ENCODE peak calls at places on chromosomes 5 and 9, in five cellular contexts. Q, W, R, S and P are unnamed samples.

GRCh38 chr9:127893392-127893791 is 6.0 kb downstream of the ST6GALNAC6 start:
- DNase-seq in Q (no peak), W (no peak), R (no peak), S (no peak), P (no peak)

GRCh38 chr5:6812800-6813731 is 99.8 kb downstream of the TENT4A start:
- DNase-seq in Q (no peak), W (peak; percentile 37), R (no peak), S (peak; percentile 92), P (no peak)

GRCh38 chr9:95819636-95820035 is 55.9 kb upstream of the ERCC6L2 start:
- DNase-seq in Q (no peak), W (no peak), R (no peak), S (no peak), P (no peak)

GRCh38 chr9:37202091-37202490 is 81.7 kb downstream of the ZCCHC7 start:
- DNase-seq in Q (no peak), W (no peak), R (no peak), S (no peak), P (no peak)

GRCh38 chr5:10632110-10632903 is 68.4 kb downstream of the ANKRD33B start:
- DNase-seq in Q (no peak), W (no peak), R (no peak), S (no peak), P (no peak)

GRCh38 chr5:136629125-136629790 is 263.9 kb upstream of the TRPC7 start:
- DNase-seq in Q (no peak), W (no peak), R (no peak), S (no peak), P (no peak)

GRCh38 chr5:150215978-150216944 is 26.4 kb downstream of the SLC6A7 start:
- DNase-seq in Q (no peak), W (peak; percentile 28), R (no peak), S (no peak), P (no peak)

GRCh38 chr9:128818839-128819715 is 777 bp downstream of the ENDOG start:
- DNase-seq in Q (no peak), W (no peak), R (peak; percentile 71), S (peak; percentile 75), P (peak; percentile 81)

GRCh38 chr5:156678484-156678883 is 171.6 kb upstream of the PPP1R2B start:
- DNase-seq in Q (no peak), W (no peak), R (no peak), S (peak; percentile 84), P (peak; percentile 4)

GRCh38 chr9:16031971-16032370 is 479.1 kb downstream of the CCDC171 start:
- DNase-seq in Q (no peak), W (no peak), R (no peak), S (no peak), P (no peak)

GRCh38 chr9:106287108-106287631 is 575.8 kb upstream of the ZNF462 start:
- DNase-seq in Q (no peak), W (no peak), R (no peak), S (peak; percentile 33), P (no peak)